ENCODE peak calls at places on chromosomes 11 and 22, in eight cellular contexts. W is mucosa of descending colon, S is HCT116, M is coronary artery, G is PC-3, J is vagina, E is AG04449, N is tibial nerve. X is an unnamed sample.

GRCh38 chr22:49535126-49535525 is 292.5 kb downstream of the BRD1 start:
- DNase-seq in G (no peak), N (no peak), S (no peak), J (no peak), W (no peak), E (no peak), M (no peak), X (no peak)

GRCh38 chr22:25076281-25076680 is 123.4 kb upstream of the CRYBB3 start:
- DNase-seq in M (no peak), N (no peak), G (no peak), S (no peak), E (no peak), J (no peak), W (no peak), X (no peak)

GRCh38 chr22:37400719-37401118 is 26.6 kb downstream of the ELFN2 start:
- DNase-seq in M (no peak), G (peak), W (no peak), S (no peak), J (no peak), E (no peak), N (no peak), X (no peak)

GRCh38 chr11:94706211-94706610 is 61.9 kb upstream of the AMOTL1 start:
- DNase-seq in N (no peak), M (no peak), E (no peak), J (no peak), W (no peak), G (peak), S (no peak), X (no peak)

GRCh38 chr11:67351275-67352005 is 1.9 kb downstream of the POLD4 start:
- DNase-seq in N (no peak), M (peak), S (peak), J (no peak), W (peak), G (peak), E (no peak), X (peak)

GRCh38 chr11:84022695-84023094 is 736.5 kb upstream of the CCDC90B start:
- DNase-seq in J (no peak), G (no peak), W (no peak), S (no peak), N (no peak), E (no peak), M (no peak), X (no peak)

GRCh38 chr22:36544107-36544620 is 15.2 kb upstream of the EIF3D start:
- DNase-seq in G (peak), N (no peak), J (no peak), M (no peak), S (no peak), E (no peak), W (no peak), X (no peak)

GRCh38 chr11:94681852-94682251 is 86.3 kb upstream of the AMOTL1 start:
- DNase-seq in W (no peak), J (no peak), E (no peak), S (no peak), G (no peak), M (no peak), N (no peak), X (no peak)

GRCh38 chr11:35969089-35970046 is 25.5 kb downstream of the LDLRAD3 start:
- DNase-seq in S (no peak), J (no peak), M (no peak), G (peak), N (no peak), E (no peak), W (no peak), X (no peak)

GRCh38 chr11:44016546-44017442 is 31.0 kb upstream of the ACCSL start:
- DNase-seq in W (no peak), N (no peak), M (peak), G (no peak), S (no peak), J (peak), E (no peak), X (no peak)

GRCh38 chr22:11627436-11627797 is 3900.6 kb upstream of the OR11H1 start:
- DNase-seq in W (peak), N (no peak), G (no peak), E (no peak), J (no peak), M (no peak), S (no peak), X (no peak)

GRCh38 chr22:31995046-31995445 is 48.0 kb upstream of the SLC5A1 start:
- DNase-seq in M (no peak), E (no peak), J (no peak), S (no peak), N (no peak), G (peak), W (no peak), X (peak)

GRCh38 chr11:36233226-36233625 is 56.0 kb downstream of the COMMD9 start:
- DNase-seq in S (no peak), M (no peak), N (no peak), J (no peak), E (no peak), W (no peak), G (no peak), X (no peak)

GRCh38 chr11:79592441-79593223 is 151.8 kb upstream of the TENM4 start:
- DNase-seq in W (no peak), E (no peak), G (no peak), M (no peak), J (no peak), N (no peak), S (no peak), X (no peak)
- H3K4me3 ChIP-seq in W (no peak), E (no peak), G (no peak), M (no peak), J (no peak), N (no peak), S (no peak), X (no peak)

DNA sequence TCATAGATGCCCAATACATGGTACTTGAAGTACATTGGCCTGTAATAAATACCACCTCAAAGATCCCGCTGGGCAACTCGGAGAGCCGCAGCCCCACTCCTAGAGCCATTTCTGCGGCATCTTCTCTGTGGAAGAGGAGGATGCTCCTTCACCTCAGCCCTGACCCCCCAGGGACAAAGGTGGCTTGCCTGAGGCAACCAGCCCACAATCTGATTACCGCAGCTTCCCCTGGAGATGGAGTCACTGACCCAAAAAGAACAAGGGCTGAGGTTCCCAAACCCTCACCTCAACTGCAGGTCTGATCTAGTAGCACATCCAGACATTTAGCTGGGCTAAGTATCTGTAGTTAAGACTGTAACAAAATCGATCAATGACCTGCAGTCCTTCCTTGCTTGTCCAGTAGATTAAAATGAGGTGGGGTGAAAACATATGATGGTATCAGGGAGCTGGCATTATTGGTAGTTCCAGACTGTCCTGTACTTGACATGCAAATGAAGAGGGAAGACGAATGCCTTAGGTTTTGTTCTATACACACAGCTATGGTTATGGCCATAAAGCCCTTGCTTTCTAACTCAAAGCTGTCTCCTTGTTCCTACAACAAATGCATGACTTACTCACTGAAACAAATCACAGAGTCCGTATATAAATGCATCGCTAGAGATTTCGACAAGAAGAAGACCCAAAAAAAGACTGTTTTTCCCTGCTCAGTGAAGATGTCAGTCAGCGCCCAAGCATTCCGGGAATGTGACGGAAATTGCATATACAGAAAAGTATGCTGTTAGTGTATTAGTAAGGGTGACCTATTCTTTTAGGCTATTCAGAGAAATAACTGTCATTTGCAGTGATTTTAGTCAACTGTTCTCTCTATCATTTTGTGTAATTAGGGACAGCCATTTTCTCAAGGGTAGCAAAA is 33.7 kb downstream of the C11orf71 start:
- DNase-seq in W (no peak), N (no peak), S (no peak), E (peak), J (no peak), G (peak), M (no peak), X (no peak)
- H3K4me3 ChIP-seq in W (no peak), N (no peak), S (no peak), E (peak), J (no peak), G (peak), M (peak), X (no peak)

DNA sequence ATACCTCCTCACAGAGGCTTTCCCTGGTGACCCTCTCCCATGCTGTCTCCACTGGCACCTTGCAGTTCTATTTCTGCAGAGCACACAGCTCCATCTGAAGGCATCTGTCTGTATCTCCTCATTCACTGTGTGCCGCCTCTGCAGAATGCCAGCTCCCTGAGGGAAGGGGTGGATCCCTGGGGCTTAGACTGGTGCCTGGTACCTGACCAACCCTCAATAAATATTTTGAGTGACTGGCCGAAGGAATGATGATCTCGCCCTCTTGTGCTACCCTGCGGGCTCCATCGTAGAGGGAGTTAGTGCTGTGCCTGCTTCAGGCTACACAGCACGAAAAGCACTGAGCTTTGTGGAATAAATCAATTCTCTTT is 1.6 kb downstream of the CBX7 start:
- DNase-seq in J (no peak), M (no peak), W (no peak), N (no peak), G (peak), E (no peak), S (no peak), X (no peak)
- H3K4me3 ChIP-seq in J (peak), M (peak), W (no peak), N (peak), G (no peak), E (no peak), S (no peak), X (no peak)

DNA sequence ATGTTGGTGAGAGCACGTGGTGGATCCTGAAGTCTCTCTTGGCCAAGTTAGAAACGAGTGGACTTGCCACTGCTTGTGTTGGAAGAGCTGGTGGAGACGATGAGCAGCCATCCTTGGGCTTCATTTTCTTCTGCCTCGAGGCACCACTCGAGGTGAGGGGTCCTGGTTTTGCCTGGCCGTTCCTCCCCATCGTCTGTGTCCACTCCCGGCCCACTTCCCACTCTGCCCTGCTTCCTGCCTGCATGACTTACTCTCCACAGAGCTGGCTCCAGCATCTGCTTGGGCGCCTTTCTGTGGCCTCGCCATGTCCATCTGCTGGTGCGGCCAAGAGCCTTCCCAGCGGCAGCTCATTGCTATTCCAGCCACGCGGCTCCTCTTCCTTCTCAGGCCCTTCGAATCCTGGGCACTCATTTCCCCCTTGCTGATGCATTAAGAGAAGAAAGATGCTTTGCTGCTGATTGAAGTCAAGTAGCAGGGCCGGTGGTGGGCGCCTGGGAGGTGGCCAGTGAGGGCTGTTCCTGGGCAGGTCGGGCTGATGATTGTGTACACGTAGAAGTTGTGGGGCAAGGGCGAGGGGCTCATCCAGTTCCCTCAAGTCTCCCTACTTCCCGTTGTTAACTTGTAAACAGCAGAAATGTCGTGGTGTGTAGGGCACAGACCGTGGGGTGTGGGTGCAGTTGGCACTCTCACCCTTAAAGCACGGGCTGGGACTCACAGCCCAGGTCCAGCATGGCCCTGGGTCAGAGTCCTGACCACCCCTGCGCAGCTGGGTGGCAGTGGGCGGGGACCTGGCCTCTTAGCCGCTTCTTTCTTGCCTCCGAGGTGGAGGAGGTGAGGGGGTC is 292.0 kb downstream of the TBC1D22A start:
- DNase-seq in N (no peak), M (no peak), J (no peak), E (no peak), G (no peak), W (no peak), S (no peak), X (no peak)
- H3K4me3 ChIP-seq in N (no peak), M (no peak), J (no peak), E (no peak), G (no peak), W (no peak), S (no peak), X (no peak)

GRCh38 chr11:46594383-46594718 is 528 bp upstream of the AMBRA1 start:
- DNase-seq in S (no peak), J (no peak), W (no peak), M (no peak), E (no peak), G (no peak), N (no peak), X (no peak)
- H3K4me3 ChIP-seq in S (peak), J (peak), W (no peak), M (peak), E (peak), G (peak), N (peak), X (peak)

GRCh38 chr22:39155421-39155820 is 2.9 kb upstream of the CBX7 start:
- DNase-seq in W (peak), J (no peak), S (no peak), E (no peak), N (no peak), G (no peak), M (peak), X (no peak)

GRCh38 chr22:39152024-39152510 is 413 bp downstream of the CBX7 start:
- DNase-seq in S (no peak), N (no peak), M (no peak), E (no peak), J (no peak), G (no peak), W (no peak), X (no peak)

GRCh38 chr22:39152511-39153219 is at the start of gene CBX7:
- DNase-seq in G (peak), J (no peak), N (peak), E (no peak), W (peak), S (peak), M (peak), X (peak)

GRCh38 chr22:39151329-39151975 is 1.0 kb downstream of the CBX7 start:
- DNase-seq in E (no peak), M (no peak), N (no peak), W (peak), G (no peak), J (no peak), S (no peak), X (no peak)

GRCh38 chr22:39153220-39153860 is 860 bp upstream of the CBX7 start:
- DNase-seq in W (peak), G (no peak), S (no peak), M (no peak), N (no peak), J (no peak), E (no peak), X (peak)
- H3K4me3 ChIP-seq in W (peak), G (peak), S (peak), M (peak), N (peak), J (peak), E (peak), X (peak)

GRCh38 chr22:20646377-20646776 is 127.5 kb upstream of the SERPIND1 start:
- DNase-seq in G (no peak), N (no peak), J (no peak), S (no peak), W (no peak), M (no peak), E (no peak), X (no peak)
- H3K4me3 ChIP-seq in G (no peak), N (no peak), J (no peak), S (no peak), W (no peak), M (no peak), E (no peak), X (no peak)

DNA sequence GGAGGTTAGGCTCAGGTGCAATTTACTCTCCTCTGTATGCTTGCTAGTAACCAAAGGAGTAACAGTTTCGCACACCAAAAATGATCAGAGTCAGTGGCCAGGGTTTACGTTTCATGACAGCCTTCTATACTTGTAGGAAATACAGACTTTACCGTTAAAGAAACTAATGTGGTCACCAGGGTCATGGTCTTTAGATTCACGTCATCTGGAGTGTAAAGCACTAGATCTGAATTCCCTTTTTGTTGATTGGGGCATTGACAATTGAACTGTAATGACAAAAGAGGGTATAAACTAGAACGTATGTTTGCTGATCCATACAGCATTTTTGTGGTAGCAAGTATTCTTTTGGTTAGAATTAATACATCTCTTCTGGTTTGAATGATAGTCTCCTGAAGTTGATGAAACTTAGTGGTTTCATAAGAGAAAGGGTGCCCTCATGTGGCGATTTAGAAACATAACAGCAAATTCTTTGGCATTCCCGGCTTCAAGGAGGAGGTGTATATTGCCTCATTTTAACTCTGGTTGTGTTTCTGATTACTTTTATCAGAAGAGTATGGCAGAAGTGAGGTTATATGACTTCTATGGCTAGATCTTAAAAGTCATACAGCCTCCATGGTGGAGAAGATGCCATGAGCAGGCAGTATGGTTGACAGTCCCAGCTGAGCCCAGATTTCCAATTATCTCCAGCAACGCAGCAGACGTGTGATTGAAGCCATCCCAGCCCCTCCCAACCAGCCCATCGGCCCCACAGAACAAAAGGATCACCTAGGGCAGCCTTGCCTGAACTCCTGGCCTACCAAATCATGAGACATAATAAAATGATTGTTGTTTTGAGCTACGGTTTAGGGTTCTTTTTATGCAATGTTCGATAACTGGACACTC is 35.1 kb downstream of the MMP7 start:
- DNase-seq in W (no peak), G (peak), S (peak), M (no peak), J (no peak), E (peak), N (no peak), X (peak)
- H3K4me3 ChIP-seq in W (no peak), G (no peak), S (peak), M (peak), J (no peak), E (no peak), N (no peak), X (peak)

DNA sequence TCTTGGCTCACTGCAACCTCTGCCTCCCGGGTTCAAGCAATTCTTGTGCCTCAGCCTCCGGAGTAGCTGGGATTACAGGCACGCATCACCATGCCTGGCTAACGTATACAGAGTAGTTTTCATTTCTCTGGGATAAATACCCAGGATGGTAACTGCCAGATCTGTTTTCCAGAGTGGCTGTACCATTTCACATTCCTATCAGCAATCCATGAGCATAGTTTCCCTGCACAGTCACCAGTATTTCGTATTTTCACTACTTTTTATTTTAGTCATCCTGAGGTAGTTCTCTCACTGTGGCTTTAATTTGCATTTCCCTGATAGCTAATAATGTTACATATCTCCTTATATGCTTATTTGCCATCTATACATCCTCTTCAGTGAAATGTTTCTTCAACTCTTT is 11.0 kb upstream of the SCARF2 start:
- DNase-seq in S (no peak), M (no peak), N (no peak), E (no peak), G (no peak), J (no peak), W (no peak), X (no peak)
- H3K4me3 ChIP-seq in S (no peak), M (no peak), N (no peak), E (no peak), G (no peak), J (no peak), W (no peak), X (no peak)